ENCODE peak calls at places on chromosomes 7 and 10, in eight cellular contexts. One of them, this sample, is unnamed.

GRCh38 chr10:31146496-31147219 is 115.0 kb upstream of the ZNF438 start:
- DNase-seq in HFFc6: peak
- DNase-seq in A549: peak
- DNase-seq in GM10248: no peak
- DNase-seq in RWPE1: peak
- DNase-seq in gastrocnemius medialis: no peak
- DNase-seq in bronchial epithelial cell: peak
- DNase-seq in tibial nerve: no peak
- DNase-seq in this sample: no peak

GRCh38 chr10:4219901-4220300 is 434.9 kb upstream of the KLF6 start:
- DNase-seq in HFFc6: no peak
- DNase-seq in A549: no peak
- DNase-seq in GM10248: no peak
- DNase-seq in RWPE1: no peak
- DNase-seq in gastrocnemius medialis: no peak
- DNase-seq in bronchial epithelial cell: no peak
- DNase-seq in tibial nerve: no peak
- DNase-seq in this sample: no peak

GRCh38 chr7:1144269-1144771 is 15.7 kb downstream of the ZFAND2A start:
- DNase-seq in HFFc6: peak
- DNase-seq in A549: peak
- DNase-seq in GM10248: peak
- DNase-seq in RWPE1: peak
- DNase-seq in gastrocnemius medialis: no peak
- DNase-seq in bronchial epithelial cell: no peak
- DNase-seq in tibial nerve: peak
- DNase-seq in this sample: no peak

GRCh38 chr10:1241322-1241890 is 185.2 kb downstream of the WDR37 start:
- DNase-seq in HFFc6: no peak
- DNase-seq in A549: no peak
- DNase-seq in GM10248: no peak
- DNase-seq in RWPE1: no peak
- DNase-seq in gastrocnemius medialis: no peak
- DNase-seq in bronchial epithelial cell: no peak
- DNase-seq in tibial nerve: no peak
- DNase-seq in this sample: no peak

GRCh38 chr10:113895018-113895417 is 40.6 kb downstream of the NHLRC2 start:
- DNase-seq in HFFc6: peak
- DNase-seq in A549: no peak
- DNase-seq in GM10248: no peak
- DNase-seq in RWPE1: peak
- DNase-seq in gastrocnemius medialis: no peak
- DNase-seq in bronchial epithelial cell: peak
- DNase-seq in tibial nerve: no peak
- DNase-seq in this sample: no peak

GRCh38 chr7:4683043-4683883 is 1.2 kb downstream of the FOXK1 start:
- DNase-seq in HFFc6: no peak
- DNase-seq in A549: no peak
- DNase-seq in GM10248: no peak
- DNase-seq in RWPE1: peak
- DNase-seq in gastrocnemius medialis: no peak
- DNase-seq in bronchial epithelial cell: peak
- DNase-seq in tibial nerve: no peak
- DNase-seq in this sample: no peak

GRCh38 chr7:1188720-1189294 is 28.8 kb upstream of the ZFAND2A start:
- DNase-seq in HFFc6: no peak
- DNase-seq in A549: no peak
- DNase-seq in GM10248: no peak
- DNase-seq in RWPE1: no peak
- DNase-seq in gastrocnemius medialis: no peak
- DNase-seq in bronchial epithelial cell: no peak
- DNase-seq in tibial nerve: no peak
- DNase-seq in this sample: no peak

GRCh38 chr10:86295791-86296190 is 70.8 kb downstream of the GRID1 start:
- DNase-seq in HFFc6: no peak
- DNase-seq in A549: no peak
- DNase-seq in GM10248: no peak
- DNase-seq in RWPE1: no peak
- DNase-seq in gastrocnemius medialis: no peak
- DNase-seq in bronchial epithelial cell: no peak
- DNase-seq in tibial nerve: no peak
- DNase-seq in this sample: no peak

GRCh38 chr10:33133557-33133956 is 175.5 kb upstream of the ITGB1 start:
- DNase-seq in HFFc6: peak
- DNase-seq in A549: no peak
- DNase-seq in GM10248: no peak
- DNase-seq in RWPE1: no peak
- DNase-seq in gastrocnemius medialis: no peak
- DNase-seq in bronchial epithelial cell: no peak
- DNase-seq in tibial nerve: no peak
- DNase-seq in this sample: no peak

GRCh38 chr7:44157116-44158059 is 16.3 kb upstream of the MYL7 start:
- DNase-seq in HFFc6: no peak
- DNase-seq in A549: no peak
- DNase-seq in GM10248: no peak
- DNase-seq in RWPE1: no peak
- DNase-seq in gastrocnemius medialis: no peak
- DNase-seq in bronchial epithelial cell: no peak
- DNase-seq in tibial nerve: no peak
- DNase-seq in this sample: peak

GRCh38 chr7:156473476-156474240 is 166.9 kb upstream of the RNF32 start:
- DNase-seq in HFFc6: no peak
- DNase-seq in A549: peak
- DNase-seq in GM10248: peak
- DNase-seq in RWPE1: peak
- DNase-seq in gastrocnemius medialis: no peak
- DNase-seq in bronchial epithelial cell: peak
- DNase-seq in tibial nerve: no peak
- DNase-seq in this sample: no peak

GRCh38 chr7:101537205-101537604 is 91.9 kb downstream of the MYL10 start:
- DNase-seq in HFFc6: peak
- DNase-seq in A549: no peak
- DNase-seq in GM10248: no peak
- DNase-seq in RWPE1: no peak
- DNase-seq in gastrocnemius medialis: no peak
- DNase-seq in bronchial epithelial cell: no peak
- DNase-seq in tibial nerve: no peak
- DNase-seq in this sample: no peak

GRCh38 chr7:102273749-102274712 is 12.6 kb upstream of the SH2B2 start:
- DNase-seq in HFFc6: peak
- DNase-seq in A549: peak
- DNase-seq in GM10248: no peak
- DNase-seq in RWPE1: peak
- DNase-seq in gastrocnemius medialis: no peak
- DNase-seq in bronchial epithelial cell: peak
- DNase-seq in tibial nerve: no peak
- DNase-seq in this sample: no peak

GRCh38 chr7:30062587-30062986 is 34.4 kb downstream of the PLEKHA8 start:
- DNase-seq in HFFc6: peak
- DNase-seq in A549: peak
- DNase-seq in GM10248: peak
- DNase-seq in RWPE1: peak
- DNase-seq in gastrocnemius medialis: no peak
- DNase-seq in bronchial epithelial cell: peak
- DNase-seq in tibial nerve: no peak
- DNase-seq in this sample: no peak

DNA sequence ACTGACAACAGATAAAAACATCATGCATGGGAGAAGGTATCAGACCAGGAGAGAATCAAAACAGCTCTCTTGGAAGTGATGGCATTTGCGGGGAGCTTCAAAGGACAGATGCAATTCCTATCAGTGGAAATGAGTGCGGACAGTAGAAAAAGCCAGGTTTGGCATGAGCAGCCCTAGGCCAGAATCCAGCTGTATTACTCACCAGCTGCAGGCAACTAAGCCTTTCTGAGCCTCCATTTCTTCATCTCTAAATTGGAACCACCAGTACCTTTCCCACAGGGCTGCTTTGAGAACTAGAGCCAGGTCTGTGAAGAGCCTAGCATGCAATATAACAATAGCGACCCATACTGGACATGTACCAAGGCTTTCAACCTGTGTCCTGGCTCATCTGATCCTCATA is 101.0 kb downstream of the GSAP start:
- DNase-seq in HFFc6: no peak
- DNase-seq in A549: no peak
- DNase-seq in GM10248: no peak
- DNase-seq in RWPE1: no peak
- DNase-seq in gastrocnemius medialis: no peak
- DNase-seq in bronchial epithelial cell: no peak
- DNase-seq in tibial nerve: no peak
- DNase-seq in this sample: no peak
- TF ChIP-seq CTCF in HFFc6: no peak
- TF ChIP-seq CTCF in A549: no peak
- TF ChIP-seq CTCF in GM10248: no peak
- TF ChIP-seq CTCF in RWPE1: no peak
- TF ChIP-seq CTCF in gastrocnemius medialis: no peak
- TF ChIP-seq CTCF in bronchial epithelial cell: no peak
- TF ChIP-seq CTCF in tibial nerve: no peak
- TF ChIP-seq CTCF in this sample: no peak

DNA sequence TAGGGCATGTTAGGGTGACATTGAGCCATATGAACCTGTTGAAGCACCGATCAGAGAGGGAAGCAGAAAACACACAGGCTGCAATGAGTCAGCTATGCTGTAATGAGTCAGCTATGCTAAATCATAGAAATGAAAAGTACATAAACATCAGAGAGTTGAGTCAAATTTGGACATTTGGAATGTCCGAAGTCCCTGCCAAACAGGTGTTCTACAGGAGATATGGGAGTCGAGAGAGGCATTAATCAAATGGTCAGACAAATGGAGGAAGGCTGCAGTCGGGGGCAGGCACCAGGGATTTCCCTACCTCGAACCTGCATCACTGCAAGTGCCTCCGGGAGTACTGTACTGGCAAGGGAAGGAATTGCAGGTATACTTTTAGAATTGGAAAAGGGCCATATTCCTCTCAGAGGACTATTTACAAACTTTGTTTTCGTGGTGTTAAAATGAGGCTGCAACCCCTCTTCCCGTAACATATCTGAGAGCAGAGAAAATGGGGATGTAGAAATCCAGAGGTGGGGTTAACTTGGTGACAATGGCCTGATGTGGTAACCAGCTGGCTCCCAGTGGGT is 8.8 kb upstream of the ZC3HAV1 start:
- DNase-seq in HFFc6: peak
- DNase-seq in A549: peak
- DNase-seq in GM10248: peak
- DNase-seq in RWPE1: peak
- DNase-seq in gastrocnemius medialis: no peak
- DNase-seq in bronchial epithelial cell: peak
- DNase-seq in tibial nerve: no peak
- DNase-seq in this sample: no peak
- TF ChIP-seq CTCF in HFFc6: no peak
- TF ChIP-seq CTCF in A549: no peak
- TF ChIP-seq CTCF in GM10248: no peak
- TF ChIP-seq CTCF in RWPE1: no peak
- TF ChIP-seq CTCF in gastrocnemius medialis: no peak
- TF ChIP-seq CTCF in bronchial epithelial cell: no peak
- TF ChIP-seq CTCF in tibial nerve: no peak
- TF ChIP-seq CTCF in this sample: no peak

GRCh38 chr10:16716051-16716450 is 101.2 kb downstream of the RSU1 start:
- DNase-seq in HFFc6: no peak
- DNase-seq in A549: no peak
- DNase-seq in GM10248: no peak
- DNase-seq in RWPE1: no peak
- DNase-seq in gastrocnemius medialis: no peak
- DNase-seq in bronchial epithelial cell: no peak
- DNase-seq in tibial nerve: no peak
- DNase-seq in this sample: no peak

GRCh38 chr10:16712883-16713282 is 104.3 kb downstream of the RSU1 start:
- DNase-seq in HFFc6: no peak
- DNase-seq in A549: no peak
- DNase-seq in GM10248: no peak
- DNase-seq in RWPE1: no peak
- DNase-seq in gastrocnemius medialis: no peak
- DNase-seq in bronchial epithelial cell: no peak
- DNase-seq in tibial nerve: no peak
- DNase-seq in this sample: no peak

GRCh38 chr10:16717617-16718395 is 99.4 kb downstream of the RSU1 start:
- DNase-seq in HFFc6: no peak
- DNase-seq in A549: no peak
- DNase-seq in GM10248: no peak
- DNase-seq in RWPE1: no peak
- DNase-seq in gastrocnemius medialis: no peak
- DNase-seq in bronchial epithelial cell: no peak
- DNase-seq in tibial nerve: no peak
- DNase-seq in this sample: no peak

GRCh38 chr10:16713290-16713689 is 103.9 kb downstream of the RSU1 start:
- DNase-seq in HFFc6: no peak
- DNase-seq in A549: no peak
- DNase-seq in GM10248: no peak
- DNase-seq in RWPE1: no peak
- DNase-seq in gastrocnemius medialis: no peak
- DNase-seq in bronchial epithelial cell: no peak
- DNase-seq in tibial nerve: no peak
- DNase-seq in this sample: no peak
- TF ChIP-seq CTCF in HFFc6: no peak
- TF ChIP-seq CTCF in A549: no peak
- TF ChIP-seq CTCF in GM10248: no peak
- TF ChIP-seq CTCF in RWPE1: no peak
- TF ChIP-seq CTCF in gastrocnemius medialis: no peak
- TF ChIP-seq CTCF in bronchial epithelial cell: no peak
- TF ChIP-seq CTCF in tibial nerve: no peak
- TF ChIP-seq CTCF in this sample: no peak

GRCh38 chr10:23869548-23869947 is 339.4 kb upstream of the KIAA1217 start:
- DNase-seq in HFFc6: no peak
- DNase-seq in A549: no peak
- DNase-seq in GM10248: no peak
- DNase-seq in RWPE1: no peak
- DNase-seq in gastrocnemius medialis: no peak
- DNase-seq in bronchial epithelial cell: no peak
- DNase-seq in tibial nerve: no peak
- DNase-seq in this sample: no peak

GRCh38 chr10:23868121-23868520 is 340.8 kb upstream of the KIAA1217 start:
- DNase-seq in HFFc6: no peak
- DNase-seq in A549: no peak
- DNase-seq in GM10248: no peak
- DNase-seq in RWPE1: no peak
- DNase-seq in gastrocnemius medialis: no peak
- DNase-seq in bronchial epithelial cell: no peak
- DNase-seq in tibial nerve: no peak
- DNase-seq in this sample: no peak

GRCh38 chr10:23870612-23871011 is 338.3 kb upstream of the KIAA1217 start:
- DNase-seq in HFFc6: no peak
- DNase-seq in A549: no peak
- DNase-seq in GM10248: no peak
- DNase-seq in RWPE1: no peak
- DNase-seq in gastrocnemius medialis: no peak
- DNase-seq in bronchial epithelial cell: no peak
- DNase-seq in tibial nerve: no peak
- DNase-seq in this sample: no peak

GRCh38 chr10:23869996-23870395 is 338.9 kb upstream of the KIAA1217 start:
- DNase-seq in HFFc6: no peak
- DNase-seq in A549: no peak
- DNase-seq in GM10248: no peak
- DNase-seq in RWPE1: no peak
- DNase-seq in gastrocnemius medialis: no peak
- DNase-seq in bronchial epithelial cell: no peak
- DNase-seq in tibial nerve: no peak
- DNase-seq in this sample: no peak

DNA sequence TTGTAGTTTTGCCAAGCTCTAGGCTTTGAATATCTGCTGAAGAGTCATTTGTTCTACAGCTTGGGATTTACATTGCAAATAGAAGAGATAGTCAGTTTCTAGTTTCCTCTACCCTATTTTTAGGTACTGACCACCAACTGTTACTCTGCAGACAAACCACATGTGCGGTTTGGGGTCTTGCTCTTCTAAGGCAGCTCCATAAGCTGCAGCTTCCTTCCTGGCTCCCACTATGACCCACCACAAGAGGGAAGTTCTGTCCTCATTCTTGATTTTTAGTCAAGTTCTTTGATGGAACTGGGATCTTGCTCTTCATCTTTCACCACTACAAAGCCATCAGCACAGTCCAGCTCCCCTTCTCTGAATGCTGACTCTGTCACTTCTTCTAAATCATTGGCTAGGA is 337.7 kb upstream of the KIAA1217 start:
- DNase-seq in HFFc6: no peak
- DNase-seq in A549: no peak
- DNase-seq in GM10248: no peak
- DNase-seq in RWPE1: no peak
- DNase-seq in gastrocnemius medialis: no peak
- DNase-seq in bronchial epithelial cell: no peak
- DNase-seq in tibial nerve: no peak
- DNase-seq in this sample: no peak
- TF ChIP-seq CTCF in HFFc6: no peak
- TF ChIP-seq CTCF in A549: no peak
- TF ChIP-seq CTCF in GM10248: no peak
- TF ChIP-seq CTCF in RWPE1: no peak
- TF ChIP-seq CTCF in gastrocnemius medialis: no peak
- TF ChIP-seq CTCF in bronchial epithelial cell: no peak
- TF ChIP-seq CTCF in tibial nerve: no peak
- TF ChIP-seq CTCF in this sample: no peak